ENCODE peak calls at places on chromosomes 5 and 9, in four cellular contexts. G is GM12878, M is WTC11, R is K562. T is an unnamed sample.

GRCh38 chr9:19375536-19375935 is 4.5 kb downstream of the RPS6 start:
- DNase-seq in G (no peak), M (no peak), R (no peak), T (no peak)

GRCh38 chr9:129483467-129484324 is 137.2 kb downstream of the C9orf50 start:
- DNase-seq in G (no peak), M (no peak), R (peak), T (no peak)

GRCh38 chr5:78734094-78734845 is 85.7 kb upstream of the LHFPL2 start:
- DNase-seq in G (no peak), M (no peak), R (no peak), T (no peak)

GRCh38 chr5:127645300-127645726 is 3.6 kb upstream of the CTXN3 start:
- DNase-seq in G (no peak), M (no peak), R (no peak), T (no peak)

GRCh38 chr5:98307811-98308210 is 465.7 kb upstream of the RGMB start:
- DNase-seq in G (no peak), M (no peak), R (no peak), T (no peak)

GRCh38 chr9:87816041-87816440 is 66.6 kb upstream of the SPATA31E1 start:
- DNase-seq in G (no peak), M (no peak), R (no peak), T (no peak)

GRCh38 chr9:129487307-129487657 is 133.6 kb downstream of the C9orf50 start:
- DNase-seq in G (no peak), M (no peak), R (no peak), T (no peak)

GRCh38 chr5:82610686-82611085 is 332.5 kb upstream of the RPS23 start:
- DNase-seq in G (no peak), M (no peak), R (no peak), T (no peak)

GRCh38 chr5:96668725-96669124 is 6.5 kb downstream of the CAST start:
- DNase-seq in G (no peak), M (peak), R (no peak), T (no peak)

GRCh38 chr5:138975098-138975847 is 100.1 kb upstream of the LRRTM2 start:
- DNase-seq in G (no peak), M (no peak), R (peak), T (no peak)

GRCh38 chr5:32475338-32476097 is 31.0 kb upstream of the ZFR start:
- DNase-seq in G (no peak), M (no peak), R (no peak), T (no peak)

GRCh38 chr9:70413798-70414775 is at the start of gene KLF9:
- DNase-seq in G (peak), M (peak), R (peak), T (peak)

GRCh38 chr5:80275347-80275746 is 19.5 kb upstream of the SERINC5 start:
- DNase-seq in G (no peak), M (no peak), R (peak), T (peak)

GRCh38 chr9:127388037-127388855 is 8.7 kb upstream of the SLC2A8 start:
- DNase-seq in G (peak), M (no peak), R (no peak), T (peak)

GRCh38 chr9:98144076-98144475 is 25.1 kb upstream of the TRIM14 start:
- DNase-seq in G (no peak), M (no peak), R (no peak), T (no peak)

GRCh38 chr9:35689601-35690446 is at the start of gene TPM2:
- DNase-seq in G (no peak), M (peak), R (no peak), T (no peak)

GRCh38 chr5:108587816-108588215 is 159.9 kb upstream of the FER start:
- DNase-seq in G (no peak), M (no peak), R (no peak), T (no peak)

GRCh38 chr5:73938280-73938937 is 312.4 kb downstream of the ARHGEF28 start:
- DNase-seq in G (no peak), M (no peak), R (no peak), T (no peak)

GRCh38 chr5:146409081-146409671 is 38.0 kb upstream of the TCERG1 start:
- DNase-seq in G (no peak), M (no peak), R (no peak), T (no peak)

GRCh38 chr5:154221371-154221896 is 30.9 kb downstream of the GALNT10 start:
- DNase-seq in G (no peak), M (no peak), R (no peak), T (no peak)

GRCh38 chr5:170211575-170212334 is 21.0 kb upstream of the C5orf58 start:
- DNase-seq in G (no peak), M (no peak), R (no peak), T (no peak)

GRCh38 chr9:86854898-86855523 is 92.3 kb downstream of the GAS1 start:
- DNase-seq in G (no peak), M (peak), R (no peak), T (peak)

GRCh38 chr5:53260446-53260845 is 150.9 kb upstream of the MOCS2 start:
- DNase-seq in G (no peak), M (no peak), R (no peak), T (no peak)

GRCh38 chr5:14569948-14570691 is 11.5 kb upstream of the OTULINL start:
- DNase-seq in G (no peak), M (no peak), R (no peak), T (peak)

GRCh38 chr9:33082135-33082534 is 5.7 kb upstream of the SMU1 start:
- DNase-seq in G (no peak), M (no peak), R (no peak), T (peak)

GRCh38 chr9:18973348-18973747 is 59.7 kb downstream of the SAXO1 start:
- DNase-seq in G (no peak), M (no peak), R (peak), T (no peak)

GRCh38 chr5:74127377-74128338 is 501.7 kb downstream of the ARHGEF28 start:
- DNase-seq in G (no peak), M (no peak), R (no peak), T (peak)

GRCh38 chr5:52132053-52132452 is 655.7 kb upstream of the ITGA1 start:
- DNase-seq in G (no peak), M (no peak), R (no peak), T (no peak)

GRCh38 chr5:138905541-138905940 is 30.4 kb upstream of the LRRTM2 start:
- DNase-seq in G (no peak), M (no peak), R (no peak), T (no peak)

GRCh38 chr5:142888469-142889085 is 118.4 kb downstream of the ARHGAP26 start:
- DNase-seq in G (no peak), M (no peak), R (peak), T (peak)

GRCh38 chr5:169980418-169981053 is at the start of gene INSYN2B:
- DNase-seq in G (no peak), M (peak), R (peak), T (peak)

GRCh38 chr5:153223376-153223775 is 267.1 kb upstream of the GRIA1 start:
- DNase-seq in G (no peak), M (no peak), R (no peak), T (no peak)

GRCh38 chr9:77215874-77216273 is 38.5 kb downstream of the VPS13A start:
- DNase-seq in G (no peak), M (no peak), R (peak), T (peak)

GRCh38 chr5:181058786-181059296 is 18.8 kb downstream of the BTNL9 start:
- DNase-seq in G (no peak), M (no peak), R (no peak), T (no peak)

GRCh38 chr5:140540227-140540626 is 7.2 kb upstream of the EIF4EBP3 start:
- DNase-seq in G (no peak), M (no peak), R (no peak), T (no peak)

GRCh38 chr9:132443951-132444615 is 34.1 kb downstream of the CFAP77 start:
- DNase-seq in G (no peak), M (no peak), R (no peak), T (no peak)

DNA sequence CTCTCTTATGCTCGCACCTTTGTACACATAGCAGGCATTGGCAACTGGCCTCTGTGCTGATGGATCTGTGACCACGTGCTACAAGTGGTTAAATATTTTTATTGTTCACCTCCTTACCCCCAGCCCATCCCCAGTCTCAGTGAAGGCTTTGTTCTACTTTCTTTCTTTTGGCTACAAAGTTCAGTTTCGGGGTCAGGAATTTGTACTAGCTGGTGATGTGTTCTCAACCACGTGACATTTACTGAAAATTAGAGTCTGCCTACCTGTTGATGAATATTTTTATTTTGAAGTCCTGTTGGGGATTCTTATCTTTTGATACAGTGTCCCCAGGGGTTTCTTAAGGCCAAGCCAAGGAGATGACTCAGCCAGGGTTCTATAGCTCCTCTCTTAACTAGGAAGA is 47.8 kb downstream of the C9orf57 start:
- DNase-seq in G (no peak), M (no peak), R (no peak), T (peak)
- TF ChIP-seq CBFB in G (no peak), M (no peak), R (no peak), T (no peak)

GRCh38 chr9:125612616-125613015 is 94.4 kb downstream of the MAPKAP1 start:
- DNase-seq in G (no peak), M (no peak), R (no peak), T (no peak)

GRCh38 chr9:125609744-125610143 is 97.3 kb downstream of the MAPKAP1 start:
- DNase-seq in G (no peak), M (no peak), R (no peak), T (no peak)

GRCh38 chr9:125611366-125611765 is 95.6 kb downstream of the MAPKAP1 start:
- DNase-seq in G (no peak), M (no peak), R (no peak), T (no peak)

GRCh38 chr9:125617087-125617486 is 89.9 kb downstream of the MAPKAP1 start:
- DNase-seq in G (no peak), M (no peak), R (no peak), T (no peak)

GRCh38 chr9:125613156-125613555 is 93.9 kb downstream of the MAPKAP1 start:
- DNase-seq in G (no peak), M (no peak), R (no peak), T (no peak)
- TF ChIP-seq CBFB in G (no peak), M (no peak), R (no peak), T (no peak)

GRCh38 chr9:85647571-85647970 is 94.2 kb downstream of the AGTPBP1 start:
- DNase-seq in G (peak), M (no peak), R (no peak), T (no peak)
- TF ChIP-seq CBFB in G (no peak), M (no peak), R (no peak), T (no peak)

GRCh38 chr9:125268394-125269013 is 6.9 kb downstream of the GAPVD1 start:
- DNase-seq in G (no peak), M (no peak), R (no peak), T (no peak)

GRCh38 chr9:125271081-125271480 is 9.5 kb downstream of the GAPVD1 start:
- DNase-seq in G (no peak), M (no peak), R (no peak), T (no peak)

GRCh38 chr9:125269014-125269397 is 7.4 kb downstream of the GAPVD1 start:
- DNase-seq in G (no peak), M (no peak), R (no peak), T (no peak)

GRCh38 chr9:125276771-125277170 is 15.1 kb downstream of the GAPVD1 start:
- DNase-seq in G (no peak), M (no peak), R (no peak), T (no peak)

DNA sequence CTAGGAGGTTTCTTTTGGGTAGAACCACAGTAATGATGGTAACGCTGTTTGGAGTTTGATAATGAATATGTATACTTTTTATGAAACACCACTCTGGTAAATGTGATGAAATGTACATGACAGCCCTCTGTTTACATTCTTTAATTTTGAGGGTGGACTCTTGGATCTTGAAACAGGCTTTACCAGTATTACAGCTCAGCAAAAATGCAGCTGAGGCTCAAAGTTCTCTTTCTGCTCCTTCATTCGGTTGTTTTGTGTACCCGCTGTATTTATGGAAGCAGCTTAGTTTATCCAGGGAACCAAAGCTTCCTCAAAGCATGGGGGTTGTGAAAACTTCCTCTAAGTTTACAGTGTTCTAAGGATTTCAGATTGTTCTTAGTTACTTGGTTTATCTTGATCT is 11.1 kb downstream of the GAPVD1 start:
- DNase-seq in G (no peak), M (no peak), R (no peak), T (peak)
- TF ChIP-seq CBFB in G (no peak), M (no peak), R (no peak), T (no peak)